ENCODE peak calls at places on chromosomes 11 and 22, in four cellular contexts. One of them, this sample, is unnamed.

GRCh38 chr11:12430912-12431311 is 53.5 kb downstream of the PARVA start:
- DNase-seq in BJ: peak; percentile 59
- DNase-seq in bronchial epithelial cell: peak; percentile 92
- DNase-seq in choroid plexus epithelial cell: peak; percentile 94
- DNase-seq in this sample: peak; percentile 97

GRCh38 chr11:18749681-18750319 is 23.8 kb upstream of the IGSF22 start:
- DNase-seq in BJ: no peak
- DNase-seq in bronchial epithelial cell: peak; percentile 66
- DNase-seq in choroid plexus epithelial cell: peak; percentile 66
- DNase-seq in this sample: peak; percentile 72

GRCh38 chr11:110430267-110431211 is 791 bp downstream of the FDX1 start:
- DNase-seq in BJ: no peak
- DNase-seq in bronchial epithelial cell: peak; percentile 62
- DNase-seq in choroid plexus epithelial cell: peak; percentile 60
- DNase-seq in this sample: peak; percentile 52

GRCh38 chr22:45831394-45831793 is 145.6 kb downstream of the WNT7B start:
- DNase-seq in BJ: no peak
- DNase-seq in bronchial epithelial cell: peak; percentile 39
- DNase-seq in choroid plexus epithelial cell: peak; percentile 66
- DNase-seq in this sample: peak; percentile 11

GRCh38 chr11:130156108-130157022 is 3.2 kb upstream of the ST14 start:
- DNase-seq in BJ: no peak
- DNase-seq in bronchial epithelial cell: no peak
- DNase-seq in choroid plexus epithelial cell: peak; percentile 67
- DNase-seq in this sample: peak; percentile 76

GRCh38 chr11:69361466-69361865 is 67.5 kb downstream of the MYEOV start:
- DNase-seq in BJ: no peak
- DNase-seq in bronchial epithelial cell: no peak
- DNase-seq in choroid plexus epithelial cell: no peak
- DNase-seq in this sample: no peak

GRCh38 chr11:16603890-16604783 is 134.3 kb upstream of the C11orf58 start:
- DNase-seq in BJ: no peak
- DNase-seq in bronchial epithelial cell: no peak
- DNase-seq in choroid plexus epithelial cell: no peak
- DNase-seq in this sample: peak; percentile 35

GRCh38 chr11:84130646-84131427 is 844.7 kb upstream of the CCDC90B start:
- DNase-seq in BJ: no peak
- DNase-seq in bronchial epithelial cell: peak; percentile 21
- DNase-seq in choroid plexus epithelial cell: peak; percentile 2
- DNase-seq in this sample: no peak

GRCh38 chr11:9462172-9462799 is 1.5 kb downstream of the ZNF143 start:
- DNase-seq in BJ: no peak
- DNase-seq in bronchial epithelial cell: peak; percentile 21
- DNase-seq in choroid plexus epithelial cell: peak; percentile 35
- DNase-seq in this sample: peak; percentile 14

GRCh38 chr11:68118753-68119448 is 2.3 kb downstream of the CHKA start:
- DNase-seq in BJ: no peak
- DNase-seq in bronchial epithelial cell: no peak
- DNase-seq in choroid plexus epithelial cell: peak; percentile 17
- DNase-seq in this sample: no peak

GRCh38 chr11:12112731-12113130 is 2.3 kb downstream of the MICAL2 start:
- DNase-seq in BJ: no peak
- DNase-seq in bronchial epithelial cell: no peak
- DNase-seq in choroid plexus epithelial cell: no peak
- DNase-seq in this sample: no peak

GRCh38 chr11:16785520-16786128 is 47.2 kb downstream of the C11orf58 start:
- DNase-seq in BJ: no peak
- DNase-seq in bronchial epithelial cell: peak; percentile 63
- DNase-seq in choroid plexus epithelial cell: peak; percentile 89
- DNase-seq in this sample: peak; percentile 72

GRCh38 chr22:22558071-22558971 is 744 bp downstream of the PRAME start:
- DNase-seq in BJ: no peak
- DNase-seq in bronchial epithelial cell: no peak
- DNase-seq in choroid plexus epithelial cell: no peak
- DNase-seq in this sample: no peak

GRCh38 chr11:34652191-34652958 is 31.5 kb downstream of the EHF start:
- DNase-seq in BJ: no peak
- DNase-seq in bronchial epithelial cell: peak; percentile 58
- DNase-seq in choroid plexus epithelial cell: no peak
- DNase-seq in this sample: peak; percentile 52

GRCh38 chr22:30485362-30485988 is 13.7 kb upstream of the SEC14L3 start:
- DNase-seq in BJ: no peak
- DNase-seq in bronchial epithelial cell: peak; percentile 23
- DNase-seq in choroid plexus epithelial cell: peak; percentile 50
- DNase-seq in this sample: peak; percentile 64

GRCh38 chr11:96037267-96037990 is 113.5 kb upstream of the MTMR2 start:
- DNase-seq in BJ: no peak
- DNase-seq in bronchial epithelial cell: peak; percentile 70
- DNase-seq in choroid plexus epithelial cell: peak; percentile 34
- DNase-seq in this sample: peak; percentile 24

GRCh38 chr11:17719028-17719939 is at the start of gene MYOD1:
- DNase-seq in BJ: no peak
- DNase-seq in bronchial epithelial cell: no peak
- DNase-seq in choroid plexus epithelial cell: no peak
- DNase-seq in this sample: no peak

GRCh38 chr11:82384308-82384707 is 349.4 kb downstream of the FAM181B start:
- DNase-seq in BJ: no peak
- DNase-seq in bronchial epithelial cell: no peak
- DNase-seq in choroid plexus epithelial cell: no peak
- DNase-seq in this sample: no peak

GRCh38 chr11:112961751-112962747 is 829 bp downstream of the NCAM1 start:
- DNase-seq in BJ: no peak
- DNase-seq in bronchial epithelial cell: no peak
- DNase-seq in choroid plexus epithelial cell: no peak
- DNase-seq in this sample: no peak

GRCh38 chr11:14544611-14545010 is 24.4 kb upstream of the PSMA1 start:
- DNase-seq in BJ: peak; percentile 15
- DNase-seq in bronchial epithelial cell: peak; percentile 37
- DNase-seq in choroid plexus epithelial cell: peak; percentile 65
- DNase-seq in this sample: peak; percentile 70

GRCh38 chr11:117011541-117011908 is 86.7 kb downstream of the SIK3 start:
- DNase-seq in BJ: no peak
- DNase-seq in bronchial epithelial cell: no peak
- DNase-seq in choroid plexus epithelial cell: peak; percentile 65
- DNase-seq in this sample: peak; percentile 77

GRCh38 chr11:66272600-66272999 is 4.2 kb downstream of the RAB1B start:
- DNase-seq in BJ: no peak
- DNase-seq in bronchial epithelial cell: no peak
- DNase-seq in choroid plexus epithelial cell: no peak
- DNase-seq in this sample: no peak

GRCh38 chr11:66239998-66240780 is 28.2 kb upstream of the RAB1B start:
- DNase-seq in BJ: no peak
- DNase-seq in bronchial epithelial cell: no peak
- DNase-seq in choroid plexus epithelial cell: no peak
- DNase-seq in this sample: no peak

GRCh38 chr11:84800755-84801346 is 826.3 kb downstream of the DLG2 start:
- DNase-seq in BJ: no peak
- DNase-seq in bronchial epithelial cell: peak; percentile 39
- DNase-seq in choroid plexus epithelial cell: peak; percentile 78
- DNase-seq in this sample: peak; percentile 27

GRCh38 chr22:49892226-49892899 is 25.9 kb downstream of the ALG12 start:
- DNase-seq in BJ: no peak
- DNase-seq in bronchial epithelial cell: no peak
- DNase-seq in choroid plexus epithelial cell: no peak
- DNase-seq in this sample: no peak

GRCh38 chr11:132312161-132312560 is 941.7 kb downstream of the NTM start:
- DNase-seq in BJ: no peak
- DNase-seq in bronchial epithelial cell: peak; percentile 84
- DNase-seq in choroid plexus epithelial cell: peak; percentile 78
- DNase-seq in this sample: peak; percentile 11

GRCh38 chr11:57546869-57547518 is 9.6 kb downstream of the SMTNL1 start:
- DNase-seq in BJ: no peak
- DNase-seq in bronchial epithelial cell: peak; percentile 50
- DNase-seq in choroid plexus epithelial cell: peak; percentile 63
- DNase-seq in this sample: peak; percentile 26

GRCh38 chr11:84687433-84687832 is 939.7 kb downstream of the DLG2 start:
- DNase-seq in BJ: no peak
- DNase-seq in bronchial epithelial cell: peak; percentile 89
- DNase-seq in choroid plexus epithelial cell: no peak
- DNase-seq in this sample: peak; percentile 27

GRCh38 chr11:61701298-61701993 is 21.3 kb downstream of the DAGLA start:
- DNase-seq in BJ: no peak
- DNase-seq in bronchial epithelial cell: peak; percentile 25
- DNase-seq in choroid plexus epithelial cell: peak; percentile 57
- DNase-seq in this sample: no peak

GRCh38 chr11:111494040-111494439 is 18.1 kb downstream of the BTG4 start:
- DNase-seq in BJ: no peak
- DNase-seq in bronchial epithelial cell: no peak
- DNase-seq in choroid plexus epithelial cell: no peak
- DNase-seq in this sample: no peak

GRCh38 chr11:40732107-40732506 is 727.3 kb downstream of the LRRC4C start:
- DNase-seq in BJ: no peak
- DNase-seq in bronchial epithelial cell: no peak
- DNase-seq in choroid plexus epithelial cell: no peak
- DNase-seq in this sample: no peak

GRCh38 chr22:30393885-30394284 is 2.9 kb upstream of the SEC14L2 start:
- DNase-seq in BJ: no peak
- DNase-seq in bronchial epithelial cell: no peak
- DNase-seq in choroid plexus epithelial cell: no peak
- DNase-seq in this sample: no peak

GRCh38 chr11:2525166-2525861 is 80.5 kb downstream of the KCNQ1 start:
- DNase-seq in BJ: no peak
- DNase-seq in bronchial epithelial cell: no peak
- DNase-seq in choroid plexus epithelial cell: no peak
- DNase-seq in this sample: no peak

This sample was measured in MCF 10A.